ENCODE peak calls at places on chromosomes 12 and 14, in four cellular contexts. V, Q, W and U are unnamed samples.

GRCh38 chr14:31787377-31787776 is 226.2 kb downstream of the NUBPL start:
- DNase-seq in W (no peak), V (no peak), Q (no peak), U (no peak)

GRCh38 chr14:73344304-73344703 is 107.0 kb downstream of the PAPLN start:
- DNase-seq in W (no peak), V (no peak), Q (no peak), U (no peak)

GRCh38 chr12:131349397-131350127 is 361.3 kb upstream of the SFSWAP start:
- DNase-seq in V (no peak), W (no peak), Q (no peak), U (no peak)

GRCh38 chr12:114933428-114934160 is 249.6 kb upstream of the TBX3 start:
- DNase-seq in V (no peak), Q (no peak), W (peak), U (no peak)

GRCh38 chr12:76276499-76277151 is 71.6 kb downstream of the BBS10 start:
- DNase-seq in V (no peak), Q (no peak), W (peak), U (no peak)

GRCh38 chr12:14907953-14908352 is 22.3 kb upstream of the MGP start:
- DNase-seq in Q (no peak), V (no peak), W (no peak), U (no peak)

GRCh38 chr14:36300337-36300736 is 20.1 kb downstream of the MBIP start:
- DNase-seq in Q (no peak), V (no peak), W (peak), U (no peak)

GRCh38 chr14:29741909-29742401 is 185.7 kb downstream of the PRKD1 start:
- DNase-seq in V (no peak), Q (no peak), W (peak), U (no peak)

GRCh38 chr12:130761537-130762318 is 45.6 kb upstream of the RIMBP2 start:
- DNase-seq in Q (peak), V (no peak), W (peak), U (peak)

GRCh38 chr12:96239711-96240234 is 45.6 kb downstream of the ELK3 start:
- DNase-seq in V (no peak), W (no peak), Q (no peak), U (no peak)

GRCh38 chr14:99708449-99708848 is 24.4 kb downstream of the CYP46A1 start:
- DNase-seq in V (peak), Q (no peak), W (no peak), U (no peak)

GRCh38 chr14:24274101-24274543 is 2.7 kb upstream of the RABGGTA start:
- DNase-seq in V (no peak), W (no peak), Q (peak), U (no peak)

GRCh38 chr14:77203611-77204456 is 22.2 kb downstream of the TMEM63C start:
- DNase-seq in W (no peak), V (no peak), Q (no peak), U (no peak)

GRCh38 chr14:39175445-39176262 is 600 bp downstream of the PNN start:
- DNase-seq in Q (peak), V (peak), W (peak), U (peak)

GRCh38 chr12:51752490-51752889 is 96.0 kb downstream of the FIGNL2 start:
- DNase-seq in W (peak), V (no peak), Q (no peak), U (no peak)

GRCh38 chr14:51458563-51458955 is 193.2 kb upstream of the FRMD6 start:
- DNase-seq in V (no peak), W (peak), Q (no peak), U (no peak)

GRCh38 chr14:61146896-61147295 is 134.2 kb downstream of the TMEM30B start:
- DNase-seq in V (no peak), W (no peak), Q (no peak), U (no peak)

GRCh38 chr12:67697443-67697842 is 48.9 kb downstream of the DYRK2 start:
- DNase-seq in Q (no peak), W (peak), V (no peak), U (no peak)

GRCh38 chr12:70920251-70920851 is at the start of gene PTPRR:
- DNase-seq in V (no peak), Q (peak), W (no peak), U (no peak)

GRCh38 chr14:96083667-96084320 is 44.6 kb downstream of the C14orf132 start:
- DNase-seq in Q (no peak), W (no peak), V (no peak), U (no peak)

GRCh38 chr12:12008931-12009611 is 61.7 kb upstream of the BCL2L14 start:
- DNase-seq in V (no peak), W (peak), Q (peak), U (no peak)

GRCh38 chr14:20610002-20610765 is 19.0 kb upstream of the RNASE12 start:
- DNase-seq in W (peak), Q (peak), V (no peak), U (peak)

GRCh38 chr12:6582196-6582595 is 14.1 kb upstream of the NOP2 start:
- DNase-seq in V (no peak), Q (peak), W (no peak), U (no peak)
- TF ChIP-seq CTCF in V (no peak), Q (peak), W (no peak), U (peak)

DNA sequence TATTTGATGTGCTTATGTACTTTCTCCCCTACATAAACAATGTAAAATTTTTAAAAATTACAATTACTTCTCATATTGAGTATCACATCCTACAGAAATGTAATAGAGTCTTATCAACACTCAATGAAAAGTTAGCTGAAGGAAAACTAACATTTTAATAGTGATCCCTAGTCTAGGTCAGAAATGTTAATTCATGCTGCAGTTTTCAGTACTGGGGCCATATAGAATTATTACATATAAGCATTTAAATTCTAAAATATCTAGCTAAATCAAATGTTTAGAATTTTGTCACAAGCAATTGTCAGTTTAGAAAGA is 37.8 kb downstream of the SLC6A15 start:
- DNase-seq in Q (no peak), W (no peak), V (no peak), U (no peak)
- TF ChIP-seq CTCF in Q (no peak), W (no peak), V (peak), U (no peak)

GRCh38 chr14:85273099-85273677 is 256.8 kb upstream of the FLRT2 start:
- DNase-seq in W (no peak), Q (no peak), V (no peak), U (no peak)
- TF ChIP-seq CTCF in W (no peak), Q (no peak), V (no peak), U (no peak)

GRCh38 chr12:20748198-20748597 is 53.1 kb downstream of the SLCO1C1 start:
- DNase-seq in Q (no peak), W (no peak), V (no peak), U (no peak)
- TF ChIP-seq CTCF in Q (no peak), W (no peak), V (no peak), U (no peak)